ENCODE peak calls at places on chromosomes 7 and 10, in six cellular contexts. R, O, G, F, E and S are unnamed samples.

GRCh38 chr7:28211006-28211405 is 30.4 kb upstream of the JAZF1 start:
- DNase-seq in F (no peak), E (no peak), O (no peak), R (no peak), G (no peak), S (no peak)

GRCh38 chr10:283916-284356 is 148.7 kb downstream of the ZMYND11 start:
- DNase-seq in G (no peak), O (no peak), R (no peak), F (no peak), E (peak), S (peak)

GRCh38 chr10:110780704-110781103 is 91.0 kb upstream of the PDCD4 start:
- DNase-seq in O (no peak), F (no peak), G (no peak), R (no peak), E (no peak), S (no peak)

GRCh38 chr7:94414481-94414880 is 19.8 kb downstream of the COL1A2 start:
- DNase-seq in R (no peak), F (peak), G (no peak), O (no peak), E (no peak), S (no peak)

GRCh38 chr7:94375167-94375566 is 19.5 kb upstream of the COL1A2 start:
- DNase-seq in F (peak), O (no peak), R (no peak), E (no peak), G (no peak), S (no peak)

GRCh38 chr10:85614981-85615380 is 751.6 kb downstream of the GRID1 start:
- DNase-seq in E (no peak), R (no peak), O (no peak), G (no peak), F (no peak), S (no peak)

GRCh38 chr7:101736077-101736476 is 81.3 kb upstream of the CUX1 start:
- DNase-seq in E (no peak), R (peak), F (no peak), O (peak), G (no peak), S (peak)

GRCh38 chr10:125264091-125264490 is 103.7 kb upstream of the CTBP2 start:
- DNase-seq in G (no peak), E (no peak), O (no peak), R (no peak), F (no peak), S (no peak)

GRCh38 chr10:58951750-58952149 is 224.7 kb upstream of the PHYHIPL start:
- DNase-seq in R (no peak), F (no peak), G (no peak), E (no peak), O (no peak), S (no peak)

GRCh38 chr10:95260909-95261552 is 29.8 kb downstream of the PDLIM1 start:
- DNase-seq in F (no peak), E (no peak), R (no peak), G (no peak), O (no peak), S (no peak)

GRCh38 chr7:90244565-90244908 is 437 bp upstream of the CFAP69 start:
- DNase-seq in E (no peak), G (no peak), O (no peak), F (no peak), R (no peak), S (no peak)

GRCh38 chr7:44378744-44379143 is 53.4 kb upstream of the CAMK2B start:
- DNase-seq in E (no peak), F (peak), G (peak), R (no peak), O (peak), S (no peak)

GRCh38 chr7:110322796-110323195 is 768.1 kb upstream of the LRRN3 start:
- DNase-seq in E (no peak), F (no peak), G (no peak), O (no peak), R (no peak), S (no peak)

GRCh38 chr7:129851174-129851573 is 101.6 kb downstream of the UBE2H start:
- DNase-seq in F (no peak), O (no peak), E (no peak), G (no peak), R (no peak), S (no peak)

GRCh38 chr7:40826419-40827216 is 691.8 kb downstream of the SUGCT start:
- DNase-seq in G (peak), F (no peak), O (no peak), R (no peak), E (no peak), S (no peak)

GRCh38 chr7:23230586-23231195 is 15.9 kb upstream of the GPNMB start:
- DNase-seq in R (no peak), G (no peak), O (no peak), E (no peak), F (no peak), S (no peak)

GRCh38 chr7:53500076-53500475 is 464.6 kb downstream of the POM121L12 start:
- DNase-seq in E (no peak), R (no peak), O (no peak), F (no peak), G (no peak), S (no peak)

GRCh38 chr7:95544174-95544573 is 52.1 kb downstream of the PDK4 start:
- DNase-seq in O (no peak), G (no peak), E (no peak), R (no peak), F (no peak), S (no peak)

GRCh38 chr10:95243318-95243617 is 47.5 kb downstream of the PDLIM1 start:
- DNase-seq in G (no peak), F (no peak), E (no peak), O (no peak), R (no peak), S (no peak)

GRCh38 chr7:158840604-158841003 is 11.3 kb upstream of the ESYT2 start:
- DNase-seq in E (no peak), G (no peak), F (no peak), R (no peak), O (no peak), S (no peak)

GRCh38 chr7:37160656-37161055 is 288.0 kb downstream of the ELMO1 start:
- DNase-seq in E (no peak), G (no peak), R (no peak), O (no peak), F (no peak), S (no peak)

GRCh38 chr7:116576350-116577319 is 51.8 kb downstream of the CAV1 start:
- DNase-seq in F (peak), R (peak), G (no peak), E (no peak), O (peak), S (no peak)

GRCh38 chr7:149561072-149561471 is 63.5 kb upstream of the ZNF746 start:
- DNase-seq in E (no peak), O (no peak), F (no peak), R (no peak), G (no peak), S (no peak)

GRCh38 chr10:62584726-62585125 is 210.6 kb downstream of the ZNF365 start:
- DNase-seq in O (no peak), F (no peak), R (no peak), E (no peak), G (no peak), S (no peak)

GRCh38 chr10:70493660-70494234 is 15.2 kb downstream of the PALD1 start:
- DNase-seq in O (no peak), E (peak), R (peak), F (no peak), G (no peak), S (peak)

GRCh38 chr10:45253183-45253914 is 62.1 kb downstream of the OR13A1 start:
- DNase-seq in E (peak), F (no peak), R (no peak), G (no peak), O (no peak), S (no peak)

DNA sequence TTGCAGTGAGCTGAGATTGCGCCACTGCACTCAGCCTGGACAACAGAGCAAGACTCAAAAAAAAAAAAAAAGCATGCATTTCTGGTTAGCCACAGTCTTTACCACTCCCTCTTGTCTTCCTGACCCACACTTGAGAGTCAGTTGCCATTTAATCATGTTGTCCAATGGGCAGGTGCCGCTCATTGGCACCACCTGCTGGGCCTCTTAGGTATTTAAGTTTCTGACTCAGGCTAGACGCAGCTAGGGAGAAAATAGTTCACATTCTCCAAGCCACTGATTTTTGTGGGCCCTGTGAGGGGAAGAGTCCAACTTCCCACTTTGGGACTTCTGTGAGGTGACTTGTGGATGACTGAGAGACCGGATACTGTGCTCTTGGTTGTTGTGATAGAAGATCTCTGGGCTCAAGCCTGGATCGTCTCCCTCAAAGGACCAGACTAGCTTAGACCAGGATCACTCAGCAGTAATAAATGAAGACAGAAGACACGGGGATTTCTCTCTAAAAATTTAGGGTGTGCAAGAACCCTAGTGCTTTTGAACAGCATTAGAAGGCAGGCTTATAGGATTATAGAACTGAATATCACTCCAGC is 26.8 kb upstream of the SORCS3 start:
- DNase-seq in G (peak), R (peak), F (no peak), E (no peak), O (peak), S (peak)
- TF ChIP-seq MYC in G (no peak), R (no peak), F (no peak), E (no peak), O (no peak), S (no peak)

GRCh38 chr10:117374506-117375359 is 507 bp downstream of the PDZD8 start:
- DNase-seq in E (no peak), G (no peak), R (peak), F (peak), O (peak), S (peak)
- TF ChIP-seq MYC in E (no peak), G (peak), R (no peak), F (no peak), O (no peak), S (no peak)

GRCh38 chr7:128361463-128362441 is at the start of gene PRRT4:
- DNase-seq in F (no peak), O (peak), E (no peak), G (no peak), R (peak), S (peak)
- TF ChIP-seq MYC in F (no peak), O (no peak), E (no peak), G (no peak), R (no peak), S (no peak)

GRCh38 chr7:155231241-155231800 is 66.4 kb upstream of the INSIG1 start:
- DNase-seq in R (no peak), G (no peak), E (no peak), O (no peak), F (no peak), S (no peak)

GRCh38 chr7:155228459-155228845 is 69.2 kb upstream of the INSIG1 start:
- DNase-seq in E (no peak), O (no peak), F (no peak), G (no peak), R (no peak), S (no peak)

GRCh38 chr7:155229548-155230168 is 68.0 kb upstream of the INSIG1 start:
- DNase-seq in O (peak), R (no peak), F (no peak), E (no peak), G (no peak), S (no peak)

GRCh38 chr7:155228894-155229293 is 68.8 kb upstream of the INSIG1 start:
- DNase-seq in O (no peak), E (no peak), F (no peak), G (no peak), R (no peak), S (no peak)

GRCh38 chr7:155230169-155230593 is 67.5 kb upstream of the INSIG1 start:
- DNase-seq in F (no peak), R (no peak), O (peak), G (peak), E (no peak), S (no peak)
- TF ChIP-seq MYC in F (no peak), R (no peak), O (no peak), G (no peak), E (no peak), S (no peak)